ENCODE peak calls at places on chromosomes 5 and 9, in six cellular contexts. R is CD8-positive, alpha-beta T cell; Y is cardiac fibroblast; W is spleen; E is HCT116; M is AG10803. D is an unnamed sample.

GRCh38 chr5:13133951-13134350 is 810.5 kb downstream of the DNAH5 start:
- DNase-seq in R (no peak), Y (no peak), W (no peak), E (no peak), M (no peak), D (no peak)

GRCh38 chr9:75181748-75182147 is 93.4 kb downstream of the OSTF1 start:
- DNase-seq in R (no peak), Y (peak), W (no peak), E (peak), M (no peak), D (no peak)

GRCh38 chr5:34500236-34500836 is 155.8 kb upstream of the RAI14 start:
- DNase-seq in R (no peak), Y (peak), W (no peak), E (no peak), M (no peak), D (no peak)

GRCh38 chr5:32687167-32687831 is 23.8 kb upstream of the NPR3 start:
- DNase-seq in R (no peak), Y (peak), W (no peak), E (no peak), M (peak), D (no peak)

GRCh38 chr5:176394096-176394495 is 5.5 kb downstream of the HIGD2A start:
- DNase-seq in R (no peak), Y (no peak), W (peak), E (no peak), M (no peak), D (no peak)

GRCh38 chr5:99674086-99674485 is 745.3 kb upstream of the CHD1 start:
- DNase-seq in R (no peak), Y (no peak), W (no peak), E (no peak), M (no peak), D (no peak)

GRCh38 chr5:173626501-173626812 is 10.0 kb upstream of the BOD1 start:
- DNase-seq in R (no peak), Y (no peak), W (no peak), E (no peak), M (no peak), D (no peak)

GRCh38 chr5:158840193-158840592 is 259.5 kb downstream of the EBF1 start:
- DNase-seq in R (no peak), Y (peak), W (no peak), E (no peak), M (peak), D (no peak)

GRCh38 chr9:127035423-127035822 is 87.0 kb downstream of the ANGPTL2 start:
- DNase-seq in R (no peak), Y (peak), W (no peak), E (no peak), M (peak), D (no peak)

GRCh38 chr5:67267522-67268232 is 71.1 kb upstream of the CD180 start:
- DNase-seq in R (no peak), Y (no peak), W (no peak), E (no peak), M (no peak), D (no peak)
- H3K4me3 ChIP-seq in R (no peak), Y (no peak), W (no peak), E (no peak), M (no peak), D (no peak)

DNA sequence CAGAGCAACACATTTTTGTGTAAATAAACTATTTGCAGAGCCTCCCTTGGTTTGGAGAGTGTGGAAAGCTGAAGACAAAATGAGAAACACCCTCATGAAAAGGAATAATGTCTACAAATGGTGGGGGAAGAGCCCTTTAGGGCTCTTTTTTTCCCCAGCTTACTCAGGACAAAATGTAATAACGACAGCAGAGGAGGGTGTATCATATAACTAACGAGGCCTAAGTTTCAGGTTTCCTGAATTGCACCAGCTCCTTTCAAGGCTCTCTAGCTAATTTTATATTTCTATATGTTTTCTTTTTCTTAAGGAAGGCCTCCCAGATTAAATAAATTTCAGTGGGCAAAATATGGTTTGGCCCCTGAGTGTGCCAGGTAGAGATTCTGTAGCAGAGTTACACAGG is 116.3 kb downstream of the FEM1C start:
- DNase-seq in R (no peak), Y (no peak), W (no peak), E (no peak), M (no peak), D (no peak)
- H3K4me3 ChIP-seq in R (no peak), Y (no peak), W (no peak), E (no peak), M (no peak), D (no peak)

GRCh38 chr9:124343533-124344290 is 71.5 kb downstream of the PSMB7 start:
- DNase-seq in R (no peak), Y (no peak), W (peak), E (no peak), M (no peak), D (no peak)
- H3K4me3 ChIP-seq in R (no peak), Y (no peak), W (no peak), E (no peak), M (no peak), D (no peak)

DNA sequence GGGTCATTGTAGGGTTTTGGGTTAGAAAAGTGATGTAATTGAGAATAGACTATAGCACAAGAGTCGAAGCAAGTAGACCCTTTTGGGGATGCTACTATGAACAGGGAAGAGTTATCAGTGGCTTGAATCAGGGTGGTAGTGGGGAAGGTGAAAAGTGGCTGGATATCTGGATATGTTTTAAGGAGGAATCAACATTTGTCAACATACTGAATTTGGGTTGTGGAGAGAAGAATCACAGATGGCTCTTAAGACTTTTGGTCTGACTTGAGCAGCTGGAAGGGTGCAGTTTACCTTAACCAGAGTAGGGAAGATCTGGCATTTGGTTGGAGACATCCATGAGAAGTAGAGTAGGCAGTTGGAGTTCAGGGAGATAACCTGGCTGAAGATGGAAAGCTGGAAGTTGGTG is 38.5 kb upstream of the FCHO2 start:
- DNase-seq in R (no peak), Y (no peak), W (no peak), E (no peak), M (no peak), D (no peak)
- H3K4me3 ChIP-seq in R (no peak), Y (no peak), W (no peak), E (no peak), M (no peak), D (no peak)

GRCh38 chr5:14185336-14186131 is 42.4 kb downstream of the TRIO start:
- DNase-seq in R (no peak), Y (peak), W (no peak), E (no peak), M (peak), D (no peak)
- H3K4me3 ChIP-seq in R (no peak), Y (peak), W (no peak), E (peak), M (peak), D (no peak)

GRCh38 chr9:69963728-69964127 is 79.9 kb upstream of the MAMDC2 start:
- DNase-seq in R (no peak), Y (no peak), W (no peak), E (no peak), M (peak), D (no peak)
- H3K4me3 ChIP-seq in R (no peak), Y (no peak), W (no peak), E (no peak), M (peak), D (no peak)

GRCh38 chr5:177403194-177403825 is 2.8 kb upstream of the PFN3 start:
- DNase-seq in R (peak), Y (no peak), W (peak), E (no peak), M (no peak), D (no peak)

GRCh38 chr5:177399903-177400868 is at the start of gene PFN3:
- DNase-seq in R (no peak), Y (peak), W (no peak), E (no peak), M (peak), D (no peak)

GRCh38 chr5:177403826-177404640 is 3.6 kb upstream of the PFN3 start:
- DNase-seq in R (peak), Y (peak), W (peak), E (peak), M (peak), D (no peak)

GRCh38 chr5:177404641-177405134 is 4.2 kb upstream of the PFN3 start:
- DNase-seq in R (no peak), Y (no peak), W (no peak), E (no peak), M (no peak), D (no peak)

GRCh38 chr5:177402271-177403043 is 2.0 kb upstream of the PFN3 start:
- DNase-seq in R (peak), Y (peak), W (peak), E (peak), M (peak), D (no peak)
- H3K4me3 ChIP-seq in R (peak), Y (no peak), W (peak), E (peak), M (no peak), D (peak)